ENCODE peak calls at places on chromosomes 5 and 9, in five cellular contexts. A, R, X, Z and L are unnamed samples.

GRCh38 chr9:107907261-107907660 is 417.7 kb upstream of the KLF4 start:
- DNase-seq in A (no peak), R (no peak), X (no peak), Z (no peak), L (no peak)

GRCh38 chr9:37840560-37841194 is 40.1 kb downstream of the DCAF10 start:
- DNase-seq in A (peak), R (no peak), X (no peak), Z (no peak), L (peak)

GRCh38 chr9:15136646-15137045 is 170.4 kb downstream of the TTC39B start:
- DNase-seq in A (peak), R (no peak), X (no peak), Z (no peak), L (no peak)

GRCh38 chr5:164057121-164057520 is 551.7 kb downstream of the MAT2B start:
- DNase-seq in A (no peak), R (no peak), X (no peak), Z (no peak), L (no peak)

GRCh38 chr9:114098660-114099522 is at the start of gene KIF12:
- DNase-seq in A (peak), R (peak), X (peak), Z (no peak), L (no peak)

GRCh38 chr5:39080597-39081204 is 6.5 kb upstream of the RICTOR start:
- DNase-seq in A (peak), R (no peak), X (peak), Z (no peak), L (peak)

GRCh38 chr5:119578937-119579336 is 50.4 kb upstream of the FAM170A start:
- DNase-seq in A (peak), R (peak), X (peak), Z (no peak), L (peak)

GRCh38 chr9:36789886-36790285 is 217.2 kb downstream of the MELK start:
- DNase-seq in A (no peak), R (no peak), X (no peak), Z (no peak), L (no peak)

GRCh38 chr5:149125386-149125891 is 15.9 kb upstream of the ABLIM3 start:
- DNase-seq in A (peak), R (no peak), X (no peak), Z (no peak), L (no peak)

GRCh38 chr9:78031271-78031825 is at the start of gene GNAQ:
- DNase-seq in A (peak), R (no peak), X (peak), Z (no peak), L (no peak)

GRCh38 chr5:173042708-173043107 is 13.4 kb upstream of the CREBRF start:
- DNase-seq in A (no peak), R (no peak), X (no peak), Z (no peak), L (no peak)

GRCh38 chr5:172770374-172770674 is 671 bp downstream of the DUSP1 start:
- DNase-seq in A (no peak), R (no peak), X (no peak), Z (no peak), L (no peak)

GRCh38 chr5:77232959-77233358 is 22.5 kb downstream of the PDE8B start:
- DNase-seq in A (peak), R (no peak), X (no peak), Z (no peak), L (peak)

GRCh38 chr5:142325677-142326479 is 1.1 kb upstream of the SPRY4 start:
- DNase-seq in A (peak), R (no peak), X (peak), Z (peak), L (peak)